ENCODE peak calls at places on chromosome 16, in six cellular contexts. One of them, this sample, is unnamed.

GRCh38 chr16:75097941-75098897 is 18.4 kb downstream of the LDHD start:
- DNase-seq in upper lobe of right lung: peak
- DNase-seq in cardiac muscle cell: no peak
- DNase-seq in neural progenitor cell: no peak
- DNase-seq in colonic mucosa: no peak
- DNase-seq in testis: no peak
- DNase-seq in this sample: no peak

GRCh38 chr16:9151597-9151996 is 60.2 kb downstream of the HAPSTR1 start:
- DNase-seq in upper lobe of right lung: no peak
- DNase-seq in cardiac muscle cell: no peak
- DNase-seq in neural progenitor cell: no peak
- DNase-seq in colonic mucosa: no peak
- DNase-seq in testis: no peak
- DNase-seq in this sample: no peak

GRCh38 chr16:53504161-53504663 is 1.2 kb upstream of the AKTIP start:
- DNase-seq in upper lobe of right lung: peak
- DNase-seq in cardiac muscle cell: peak
- DNase-seq in neural progenitor cell: peak
- DNase-seq in colonic mucosa: peak
- DNase-seq in testis: peak
- DNase-seq in this sample: peak

GRCh38 chr16:7853197-7853596 is 520.6 kb downstream of the RBFOX1 start:
- DNase-seq in upper lobe of right lung: no peak
- DNase-seq in cardiac muscle cell: no peak
- DNase-seq in neural progenitor cell: no peak
- DNase-seq in colonic mucosa: no peak
- DNase-seq in testis: no peak
- DNase-seq in this sample: no peak

GRCh38 chr16:4698321-4699029 is 5.1 kb downstream of the NUDT16L1 start:
- DNase-seq in upper lobe of right lung: no peak
- DNase-seq in cardiac muscle cell: no peak
- DNase-seq in neural progenitor cell: no peak
- DNase-seq in colonic mucosa: no peak
- DNase-seq in testis: no peak
- DNase-seq in this sample: no peak

GRCh38 chr16:78310196-78310595 is 210.7 kb downstream of the WWOX start:
- DNase-seq in upper lobe of right lung: no peak
- DNase-seq in cardiac muscle cell: no peak
- DNase-seq in neural progenitor cell: no peak
- DNase-seq in colonic mucosa: no peak
- DNase-seq in testis: no peak
- DNase-seq in this sample: no peak

GRCh38 chr16:82264781-82265180 is 94.8 kb upstream of the MPHOSPH6 start:
- DNase-seq in upper lobe of right lung: no peak
- DNase-seq in cardiac muscle cell: no peak
- DNase-seq in neural progenitor cell: no peak
- DNase-seq in colonic mucosa: no peak
- DNase-seq in testis: no peak
- DNase-seq in this sample: no peak

GRCh38 chr16:59848314-59848713 is 1114.2 kb upstream of the GOT2 start:
- DNase-seq in upper lobe of right lung: no peak
- DNase-seq in cardiac muscle cell: no peak
- DNase-seq in neural progenitor cell: no peak
- DNase-seq in colonic mucosa: no peak
- DNase-seq in testis: no peak
- DNase-seq in this sample: no peak

GRCh38 chr16:31224092-31224955 is 7.4 kb upstream of the PYDC1 start:
- DNase-seq in upper lobe of right lung: no peak
- DNase-seq in cardiac muscle cell: no peak
- DNase-seq in neural progenitor cell: no peak
- DNase-seq in colonic mucosa: no peak
- DNase-seq in testis: peak
- DNase-seq in this sample: no peak

GRCh38 chr16:52545544-52546262 is 1.2 kb downstream of the TOX3 start:
- DNase-seq in upper lobe of right lung: no peak
- DNase-seq in cardiac muscle cell: peak
- DNase-seq in neural progenitor cell: peak
- DNase-seq in colonic mucosa: no peak
- DNase-seq in testis: no peak
- DNase-seq in this sample: no peak

GRCh38 chr16:28984619-28985135 is at the start of gene LAT:
- DNase-seq in upper lobe of right lung: peak
- DNase-seq in cardiac muscle cell: no peak
- DNase-seq in neural progenitor cell: no peak
- DNase-seq in colonic mucosa: peak
- DNase-seq in testis: no peak
- DNase-seq in this sample: no peak

GRCh38 chr16:29673501-29673900 is 5.5 kb upstream of the QPRT start:
- DNase-seq in upper lobe of right lung: no peak
- DNase-seq in cardiac muscle cell: no peak
- DNase-seq in neural progenitor cell: no peak
- DNase-seq in colonic mucosa: no peak
- DNase-seq in testis: no peak
- DNase-seq in this sample: no peak

GRCh38 chr16:86971251-86971650 is 345.9 kb downstream of the C16orf95 start:
- DNase-seq in upper lobe of right lung: peak
- DNase-seq in cardiac muscle cell: no peak
- DNase-seq in neural progenitor cell: no peak
- DNase-seq in colonic mucosa: no peak
- DNase-seq in testis: no peak
- DNase-seq in this sample: no peak

GRCh38 chr16:17343028-17343427 is 127.7 kb downstream of the XYLT1 start:
- DNase-seq in upper lobe of right lung: no peak
- DNase-seq in cardiac muscle cell: no peak
- DNase-seq in neural progenitor cell: no peak
- DNase-seq in colonic mucosa: no peak
- DNase-seq in testis: no peak
- DNase-seq in this sample: no peak

GRCh38 chr16:70476272-70477020 is 22.1 kb downstream of the FCSK start:
- DNase-seq in upper lobe of right lung: no peak
- DNase-seq in cardiac muscle cell: no peak
- DNase-seq in neural progenitor cell: no peak
- DNase-seq in colonic mucosa: no peak
- DNase-seq in testis: no peak
- DNase-seq in this sample: no peak
- H3K27ac ChIP-seq in upper lobe of right lung: peak
- H3K27ac ChIP-seq in cardiac muscle cell: no peak
- H3K27ac ChIP-seq in neural progenitor cell: no peak
- H3K27ac ChIP-seq in colonic mucosa: no peak
- H3K27ac ChIP-seq in testis: no peak
- H3K27ac ChIP-seq in this sample: no peak

GRCh38 chr16:3175157-3176153 is 12.5 kb upstream of the OR1F1 start:
- DNase-seq in upper lobe of right lung: no peak
- DNase-seq in cardiac muscle cell: no peak
- DNase-seq in neural progenitor cell: peak
- DNase-seq in colonic mucosa: no peak
- DNase-seq in testis: no peak
- DNase-seq in this sample: no peak
- H3K4me3 ChIP-seq in upper lobe of right lung: no peak
- H3K4me3 ChIP-seq in cardiac muscle cell: no peak
- H3K4me3 ChIP-seq in neural progenitor cell: peak
- H3K4me3 ChIP-seq in colonic mucosa: no peak
- H3K4me3 ChIP-seq in testis: no peak
- H3K4me3 ChIP-seq in this sample: no peak

GRCh38 chr16:66754211-66754610 is 2.8 kb upstream of the DYNC1LI2 start:
- DNase-seq in upper lobe of right lung: no peak
- DNase-seq in cardiac muscle cell: no peak
- DNase-seq in neural progenitor cell: no peak
- DNase-seq in colonic mucosa: no peak
- DNase-seq in testis: no peak
- DNase-seq in this sample: no peak

GRCh38 chr16:66754819-66755218 is 3.4 kb upstream of the DYNC1LI2 start:
- DNase-seq in upper lobe of right lung: no peak
- DNase-seq in cardiac muscle cell: no peak
- DNase-seq in neural progenitor cell: no peak
- DNase-seq in colonic mucosa: no peak
- DNase-seq in testis: no peak
- DNase-seq in this sample: no peak

GRCh38 chr16:66752958-66753357 is 1.5 kb upstream of the DYNC1LI2 start:
- DNase-seq in upper lobe of right lung: no peak
- DNase-seq in cardiac muscle cell: no peak
- DNase-seq in neural progenitor cell: no peak
- DNase-seq in colonic mucosa: no peak
- DNase-seq in testis: no peak
- DNase-seq in this sample: no peak

GRCh38 chr16:66752379-66752778 is 970 bp upstream of the DYNC1LI2 start:
- DNase-seq in upper lobe of right lung: no peak
- DNase-seq in cardiac muscle cell: no peak
- DNase-seq in neural progenitor cell: no peak
- DNase-seq in colonic mucosa: no peak
- DNase-seq in testis: no peak
- DNase-seq in this sample: no peak

DNA sequence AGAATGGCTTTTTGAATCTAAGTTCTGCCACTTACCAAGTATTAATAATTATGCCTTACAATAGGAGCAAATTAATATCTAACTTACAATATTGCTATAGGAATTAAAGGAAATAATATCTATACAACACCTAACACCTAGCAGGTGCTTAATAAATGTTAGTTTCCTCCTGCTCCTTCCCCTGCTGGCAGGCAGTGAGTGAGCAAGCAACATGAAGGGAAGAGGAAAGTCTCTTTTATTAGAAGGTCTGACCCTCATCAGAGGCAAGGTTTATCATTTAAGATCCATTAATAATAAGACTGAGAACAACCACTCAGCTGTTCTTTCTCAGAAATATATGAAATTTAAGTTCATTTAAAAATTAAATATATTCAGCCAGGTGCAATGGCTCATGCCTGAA is 6.7 kb upstream of the DYNC1LI2 start:
- DNase-seq in upper lobe of right lung: no peak
- DNase-seq in cardiac muscle cell: no peak
- DNase-seq in neural progenitor cell: no peak
- DNase-seq in colonic mucosa: no peak
- DNase-seq in testis: no peak
- DNase-seq in this sample: no peak
- TF ChIP-seq CTCF in upper lobe of right lung: no peak
- TF ChIP-seq CTCF in cardiac muscle cell: no peak
- TF ChIP-seq CTCF in neural progenitor cell: peak
- TF ChIP-seq CTCF in colonic mucosa: no peak
- TF ChIP-seq CTCF in testis: no peak
- TF ChIP-seq CTCF in this sample: no peak

GRCh38 chr16:85166699-85167588 is 54.7 kb upstream of the CIBAR2 start:
- DNase-seq in upper lobe of right lung: no peak
- DNase-seq in cardiac muscle cell: no peak
- DNase-seq in neural progenitor cell: no peak
- DNase-seq in colonic mucosa: no peak
- DNase-seq in testis: no peak
- DNase-seq in this sample: no peak

GRCh38 chr16:85169333-85170065 is 57.2 kb upstream of the CIBAR2 start:
- DNase-seq in upper lobe of right lung: no peak
- DNase-seq in cardiac muscle cell: peak
- DNase-seq in neural progenitor cell: peak
- DNase-seq in colonic mucosa: no peak
- DNase-seq in testis: no peak
- DNase-seq in this sample: no peak

GRCh38 chr16:85168732-85169256 is 56.5 kb upstream of the CIBAR2 start:
- DNase-seq in upper lobe of right lung: no peak
- DNase-seq in cardiac muscle cell: peak
- DNase-seq in neural progenitor cell: peak
- DNase-seq in colonic mucosa: peak
- DNase-seq in testis: peak
- DNase-seq in this sample: no peak

GRCh38 chr16:85166281-85166680 is 54.0 kb upstream of the CIBAR2 start:
- DNase-seq in upper lobe of right lung: no peak
- DNase-seq in cardiac muscle cell: no peak
- DNase-seq in neural progenitor cell: no peak
- DNase-seq in colonic mucosa: no peak
- DNase-seq in testis: no peak
- DNase-seq in this sample: no peak

DNA sequence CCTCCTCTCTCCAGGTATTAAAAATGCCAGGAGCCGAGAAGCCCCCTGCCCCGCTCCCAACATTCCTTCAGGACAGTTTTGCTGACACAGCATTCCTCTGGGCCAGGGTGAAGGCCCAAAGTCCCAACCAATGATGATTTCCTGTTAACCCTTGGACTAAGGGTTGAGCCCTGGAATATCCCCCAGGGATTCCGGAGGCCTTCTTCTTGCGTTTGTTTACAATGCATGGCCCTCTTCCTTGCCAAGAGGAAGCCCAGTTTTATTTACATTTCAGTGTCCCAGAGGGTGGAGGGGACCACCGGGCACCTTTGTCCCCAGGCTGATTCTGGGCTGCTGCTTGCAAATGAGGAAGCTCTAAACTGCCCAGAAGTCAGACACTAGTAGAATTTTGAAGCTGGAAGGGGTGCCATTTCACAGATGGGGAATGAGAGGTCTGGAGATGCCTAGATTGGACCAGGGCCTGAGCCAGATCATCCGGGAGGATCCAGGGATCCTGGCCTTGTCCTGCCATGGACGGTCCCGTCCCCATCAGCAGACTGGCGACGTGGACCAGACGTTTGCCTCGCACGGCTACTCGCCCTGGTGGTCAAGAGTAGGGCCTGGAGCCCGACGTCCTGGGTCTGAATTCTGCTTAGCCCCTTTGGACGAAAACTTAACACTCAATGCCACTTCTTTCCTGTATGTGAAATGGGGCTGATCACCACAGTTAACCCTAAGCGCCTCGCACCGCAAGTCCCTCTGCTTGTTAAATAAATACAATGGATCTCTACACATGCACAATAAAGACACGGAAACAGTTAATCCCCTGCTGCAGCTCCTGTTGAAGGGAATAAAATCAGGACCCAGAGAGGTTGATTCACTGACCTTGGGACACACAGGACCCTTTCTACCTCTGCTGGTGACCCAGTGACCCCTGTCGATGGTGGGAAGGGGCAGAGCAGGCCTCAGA is 55.6 kb upstream of the CIBAR2 start:
- DNase-seq in upper lobe of right lung: no peak
- DNase-seq in cardiac muscle cell: no peak
- DNase-seq in neural progenitor cell: peak
- DNase-seq in colonic mucosa: no peak
- DNase-seq in testis: no peak
- DNase-seq in this sample: no peak
- H3K27ac ChIP-seq in upper lobe of right lung: no peak
- H3K27ac ChIP-seq in cardiac muscle cell: peak
- H3K27ac ChIP-seq in neural progenitor cell: no peak
- H3K27ac ChIP-seq in colonic mucosa: no peak
- H3K27ac ChIP-seq in testis: no peak
- H3K27ac ChIP-seq in this sample: no peak

DNA sequence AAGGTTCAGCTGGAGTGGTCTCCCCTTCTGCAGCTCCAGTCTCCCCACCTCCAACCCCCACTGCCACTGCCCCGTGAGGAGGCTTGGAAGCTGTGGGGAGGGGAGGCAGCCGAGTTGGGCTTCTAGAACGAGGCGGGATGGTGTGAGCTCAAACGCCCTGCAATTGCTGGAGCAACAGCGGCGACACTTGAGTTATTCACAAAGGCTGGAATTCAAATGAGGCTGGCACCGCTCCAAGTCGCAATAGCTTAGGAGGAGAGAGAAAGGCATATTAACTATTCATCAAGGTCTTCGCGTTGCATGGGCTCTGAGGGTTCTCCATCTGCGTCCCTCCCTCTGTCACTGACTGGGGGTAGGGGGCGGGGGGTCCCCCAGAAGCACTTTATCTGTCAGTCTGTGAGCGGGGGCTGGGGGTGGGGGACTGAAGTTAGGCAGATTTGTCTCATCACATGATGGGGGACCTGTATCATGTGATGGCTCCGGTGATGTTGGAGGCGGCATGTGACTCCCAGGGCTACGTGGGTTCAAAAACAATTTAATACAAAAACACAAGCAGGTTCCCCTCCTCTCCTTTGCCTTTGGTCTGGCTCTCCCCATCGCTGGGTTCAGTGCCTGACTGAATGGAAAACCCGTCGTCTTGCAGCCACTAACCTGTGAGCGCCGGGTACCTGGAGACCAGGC is 70.5 kb downstream of the RBBP6 start:
- DNase-seq in upper lobe of right lung: peak
- DNase-seq in cardiac muscle cell: peak
- DNase-seq in neural progenitor cell: peak
- DNase-seq in colonic mucosa: peak
- DNase-seq in testis: peak
- DNase-seq in this sample: no peak
- H3K4me3 ChIP-seq in upper lobe of right lung: peak
- H3K4me3 ChIP-seq in cardiac muscle cell: peak
- H3K4me3 ChIP-seq in neural progenitor cell: peak
- H3K4me3 ChIP-seq in colonic mucosa: no peak
- H3K4me3 ChIP-seq in testis: peak
- H3K4me3 ChIP-seq in this sample: peak